ENCODE peak calls at places on chromosomes 7 and 10, in six cellular contexts. E, J, P, D, B and V are unnamed samples.

GRCh38 chr7:92740713-92741126 is 95.7 kb downstream of the CDK6 start:
- DNase-seq in E (no peak), J (no peak), P (no peak), D (no peak), B (no peak), V (no peak)

GRCh38 chr7:66419210-66419609 is 209.5 kb upstream of the KCTD7 start:
- DNase-seq in E (no peak), J (no peak), P (no peak), D (no peak), B (no peak), V (no peak)

GRCh38 chr10:57786850-57787750 is 480.6 kb downstream of the IPMK start:
- DNase-seq in E (no peak), J (no peak), P (no peak), D (no peak), B (no peak), V (no peak)

GRCh38 chr7:67470256-67470751 is 473.7 kb downstream of the TYW1 start:
- DNase-seq in E (no peak), J (no peak), P (no peak), D (no peak), B (no peak), V (no peak)

GRCh38 chr10:3365630-3366029 is 193.0 kb upstream of the PITRM1 start:
- DNase-seq in E (no peak), J (no peak), P (no peak), D (no peak), B (no peak), V (no peak)

GRCh38 chr10:47372726-47373125 is 11.4 kb downstream of the ZNF488 start:
- DNase-seq in E (no peak), J (no peak), P (peak), D (peak), B (peak), V (no peak)

GRCh38 chr10:48790740-48791044 is 106.0 kb downstream of the WDFY4 start:
- DNase-seq in E (no peak), J (no peak), P (no peak), D (no peak), B (no peak), V (no peak)

GRCh38 chr7:83155407-83155806 is 7.3 kb downstream of the PCLO start:
- DNase-seq in E (no peak), J (no peak), P (no peak), D (no peak), B (no peak), V (no peak)

GRCh38 chr7:105131033-105131656 is 117.1 kb downstream of the KMT2E start:
- DNase-seq in E (no peak), J (peak), P (no peak), D (no peak), B (no peak), V (no peak)

GRCh38 chr7:95334434-95334833 is 10.1 kb upstream of the PON1 start:
- DNase-seq in E (no peak), J (no peak), P (no peak), D (no peak), B (no peak), V (no peak)

GRCh38 chr7:69864283-69864682 is 266.0 kb downstream of the AUTS2 start:
- DNase-seq in E (no peak), J (no peak), P (no peak), D (peak), B (no peak), V (no peak)

GRCh38 chr7:157011333-157012112 is 1.1 kb upstream of the MNX1 start:
- DNase-seq in E (no peak), J (no peak), P (no peak), D (peak), B (no peak), V (no peak)

GRCh38 chr7:130953193-130953592 is 219.2 kb upstream of the KLF14 start:
- DNase-seq in E (no peak), J (no peak), P (no peak), D (no peak), B (no peak), V (no peak)

DNA sequence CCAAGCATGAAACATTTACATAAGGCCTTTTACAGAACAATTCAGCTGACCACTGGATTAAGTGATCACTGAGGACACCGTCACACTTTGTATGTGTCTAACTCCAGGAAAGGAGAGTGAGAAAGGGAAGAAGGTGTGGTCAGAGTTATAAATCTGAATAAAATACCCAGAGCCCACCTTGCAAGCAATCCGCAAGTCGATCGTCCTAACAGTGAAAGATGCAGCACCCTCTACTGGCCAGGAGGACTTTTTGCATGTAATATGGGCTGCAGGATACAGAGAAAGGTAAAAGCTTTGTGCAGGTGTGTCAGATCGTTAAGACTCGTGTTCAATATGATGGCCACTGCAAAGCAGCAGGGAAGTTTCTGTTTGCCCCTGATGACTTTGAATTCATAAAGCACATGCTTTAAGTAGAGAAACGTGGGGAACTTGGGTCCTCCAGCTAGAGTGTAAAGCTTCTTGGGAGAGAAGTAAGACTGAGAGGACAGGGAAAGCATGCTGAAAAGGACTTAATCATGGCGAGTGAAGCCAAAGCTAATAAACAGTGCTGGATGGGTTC is 68.5 kb upstream of the BMPER start:
- DNase-seq in E (no peak), J (peak), P (no peak), D (peak), B (no peak), V (no peak)
- TF ChIP-seq CTCF in E (no peak), J (peak), P (no peak), D (peak), B (no peak), V (no peak)

DNA sequence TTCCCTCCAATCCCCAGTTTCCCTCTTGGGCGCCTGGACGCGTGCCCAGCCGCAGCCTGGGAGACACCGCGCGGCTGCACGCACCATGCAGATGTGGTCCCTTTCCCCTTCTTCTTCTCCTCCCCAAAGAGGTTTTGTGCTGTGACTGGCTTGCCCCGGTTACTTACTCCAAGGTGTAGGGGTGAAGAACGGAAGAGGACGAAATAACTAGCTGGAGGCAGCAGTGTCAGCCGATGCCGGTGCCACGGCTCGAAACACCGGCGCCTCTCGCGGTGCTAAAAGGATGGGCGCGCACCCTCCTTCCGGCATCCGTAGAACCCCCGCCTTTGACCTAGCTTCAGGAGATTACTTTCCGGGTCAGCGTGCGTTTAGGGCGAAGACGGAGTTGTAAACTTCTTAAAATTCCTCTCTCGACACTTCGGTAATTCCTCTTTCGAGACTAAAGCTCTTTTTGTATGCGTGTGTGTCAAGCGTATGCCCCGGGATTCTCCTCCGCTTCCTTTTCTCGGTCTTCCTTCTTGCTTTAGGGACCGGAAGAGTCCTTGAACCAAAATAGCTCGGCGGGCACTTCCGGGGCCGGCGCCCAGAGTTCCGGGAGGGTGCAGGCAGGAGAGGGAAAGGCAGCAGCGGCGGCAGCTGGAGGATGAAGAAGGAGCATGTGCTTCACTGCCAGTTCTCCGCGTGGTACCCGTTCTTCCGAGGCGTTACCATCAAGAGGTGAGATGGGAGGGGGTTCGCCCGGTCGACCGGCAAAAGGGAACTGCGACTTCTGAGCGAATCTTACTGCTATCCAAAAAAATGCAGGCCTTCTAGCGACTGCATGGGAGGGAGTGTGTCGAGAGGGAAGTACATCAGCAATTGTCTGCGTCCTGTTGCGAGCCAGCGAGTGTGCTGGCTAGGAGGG is at the start of the genes CDC123 and NUDT5:
- DNase-seq in E (peak), J (peak), P (peak), D (peak), B (peak), V (peak)
- TF ChIP-seq CTCF in E (no peak), J (no peak), P (no peak), D (no peak), B (no peak), V (no peak)

GRCh38 chr10:110353244-110354119 is 48.8 kb upstream of the SMNDC1 start:
- DNase-seq in E (no peak), J (peak), P (no peak), D (no peak), B (no peak), V (no peak)
- TF ChIP-seq CTCF in E (no peak), J (no peak), P (no peak), D (no peak), B (no peak), V (no peak)

DNA sequence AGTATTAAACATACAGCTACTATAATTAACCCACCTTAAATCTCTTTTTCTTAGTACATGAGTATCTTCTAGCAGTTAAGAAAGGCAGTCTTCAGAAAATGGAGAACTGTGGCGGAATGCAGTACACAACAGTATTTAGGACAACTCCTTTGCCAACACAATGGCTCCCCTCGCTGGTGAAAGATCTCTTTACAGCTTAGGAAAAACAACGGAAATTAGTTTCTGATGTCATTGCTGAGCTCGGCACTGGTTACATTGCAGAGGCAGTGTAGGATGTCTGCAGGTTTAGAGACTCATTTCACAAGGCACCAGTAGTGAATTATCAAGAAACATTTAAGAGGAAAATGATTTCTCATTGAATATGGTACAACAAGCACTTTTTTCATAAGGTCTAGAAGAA is 43.4 kb downstream of the GLRX3 start:
- DNase-seq in E (no peak), J (peak), P (no peak), D (peak), B (no peak), V (no peak)
- TF ChIP-seq CTCF in E (no peak), J (peak), P (no peak), D (peak), B (peak), V (peak)

GRCh38 chr10:96764345-96764744 is 44.0 kb upstream of the PIK3AP1 start:
- DNase-seq in E (no peak), J (no peak), P (no peak), D (no peak), B (no peak), V (no peak)

GRCh38 chr10:96768136-96768535 is 47.8 kb upstream of the PIK3AP1 start:
- DNase-seq in E (no peak), J (no peak), P (no peak), D (no peak), B (no peak), V (no peak)

GRCh38 chr10:96767611-96768010 is 47.3 kb upstream of the PIK3AP1 start:
- DNase-seq in E (no peak), J (no peak), P (no peak), D (no peak), B (no peak), V (no peak)

GRCh38 chr10:96770987-96771386 is 50.7 kb upstream of the PIK3AP1 start:
- DNase-seq in E (no peak), J (no peak), P (no peak), D (no peak), B (no peak), V (no peak)

DNA sequence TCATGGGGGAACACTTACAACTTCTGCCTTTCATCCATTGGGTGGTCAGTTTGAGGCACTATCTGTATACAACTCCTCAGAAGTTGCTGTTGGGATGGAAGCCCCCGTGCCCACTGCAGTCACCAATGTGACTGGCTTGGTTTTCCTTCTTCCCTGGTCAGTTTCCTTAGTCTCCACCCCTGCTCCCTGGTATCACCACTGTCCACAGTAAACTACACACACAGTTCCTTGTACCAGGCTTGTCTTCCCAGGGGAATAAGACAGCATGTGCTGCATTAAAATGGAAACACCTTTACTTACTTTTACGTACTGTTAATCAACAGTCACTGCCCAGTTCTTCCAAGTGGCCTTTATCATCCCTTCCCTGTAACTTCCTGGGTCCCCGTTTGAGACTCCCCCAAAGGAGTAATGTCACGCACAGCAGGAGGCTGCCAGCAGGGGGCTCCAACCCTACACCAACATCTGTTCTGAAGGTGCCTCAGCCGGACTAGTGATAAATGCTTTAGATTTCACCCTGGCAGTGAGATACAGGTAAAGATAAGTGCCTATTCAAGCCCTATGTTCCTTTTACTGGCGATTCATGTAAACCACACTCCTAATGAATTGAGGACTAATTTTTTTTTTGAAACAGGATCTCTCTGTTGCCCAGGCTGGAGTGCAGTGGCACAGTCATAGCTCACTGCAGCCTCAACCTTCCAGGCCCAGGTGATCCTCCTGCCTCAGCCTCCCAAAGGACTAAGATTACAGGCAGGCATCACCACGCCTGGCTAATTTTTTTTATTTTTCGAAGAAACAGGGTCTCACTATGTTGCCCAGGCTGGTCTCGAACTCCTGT is 45.3 kb upstream of the PIK3AP1 start:
- DNase-seq in E (peak), J (peak), P (peak), D (peak), B (peak), V (peak)
- TF ChIP-seq CTCF in E (peak), J (peak), P (peak), D (peak), B (peak), V (peak)

GRCh38 chr7:17944720-17945119 is 4.4 kb upstream of the SNX13 start:
- DNase-seq in E (no peak), J (no peak), P (no peak), D (peak), B (no peak), V (no peak)
- TF ChIP-seq CTCF in E (no peak), J (peak), P (no peak), D (peak), B (peak), V (no peak)

GRCh38 chr7:96870201-96870600 is 135.2 kb upstream of the DLX6 start:
- DNase-seq in E (no peak), J (no peak), P (no peak), D (no peak), B (no peak), V (no peak)
- TF ChIP-seq CTCF in E (no peak), J (no peak), P (no peak), D (no peak), B (no peak), V (no peak)

GRCh38 chr7:103752995-103753394 is 236.5 kb downstream of the RELN start:
- DNase-seq in E (no peak), J (no peak), P (no peak), D (no peak), B (no peak), V (no peak)
- TF ChIP-seq CTCF in E (no peak), J (no peak), P (no peak), D (peak), B (no peak), V (no peak)